ENCODE peak calls at places on chromosome 19, in nine cellular contexts. L, O, N, B, I, X, T, S and A are unnamed samples.

GRCh38 chr19:44878119-44878865 is 12.8 kb upstream of the TOMM40 start:
- DNase-seq in L (no peak), O (no peak), N (no peak), B (no peak), I (no peak), X (no peak), T (no peak), S (no peak), A (no peak)

GRCh38 chr19:17966497-17967257 is at the start of gene KCNN1:
- DNase-seq in L (no peak), O (no peak), N (no peak), B (no peak), I (no peak), X (no peak), T (peak; percentile 78), S (no peak), A (no peak)

GRCh38 chr19:34229721-34230120 is 24.6 kb upstream of the GARRE1 start:
- DNase-seq in L (no peak), O (no peak), N (no peak), B (no peak), I (no peak), X (no peak), T (no peak), S (no peak), A (no peak)

GRCh38 chr19:42252365-42253244 is 2.3 kb downstream of the ERF start:
- DNase-seq in L (no peak), O (peak; percentile 73), N (peak; percentile 57), B (peak; percentile 60), I (no peak), X (peak; percentile 56), T (no peak), S (peak; percentile 72), A (no peak)

GRCh38 chr19:23509686-23510450 is 114.6 kb upstream of the ZNF91 start:
- DNase-seq in L (peak; percentile 9), O (no peak), N (no peak), B (no peak), I (no peak), X (no peak), T (no peak), S (no peak), A (no peak)

GRCh38 chr19:46976845-46977320 is 42.8 kb upstream of the NPAS1 start:
- DNase-seq in L (peak; percentile 65), O (no peak), N (peak; percentile 81), B (no peak), I (peak; percentile 43), X (no peak), T (no peak), S (no peak), A (no peak)

GRCh38 chr19:18233224-18233825 is 7.1 kb upstream of the PDE4C start:
- DNase-seq in L (peak; percentile 69), O (no peak), N (peak; percentile 87), B (peak; percentile 63), I (peak; percentile 45), X (peak; percentile 64), T (peak; percentile 88), S (peak; percentile 72), A (no peak)

GRCh38 chr19:19541572-19541971 is 3.5 kb downstream of the CILP2 start:
- DNase-seq in L (no peak), O (no peak), N (no peak), B (no peak), I (no peak), X (no peak), T (no peak), S (no peak), A (no peak)

GRCh38 chr19:3759482-3760254 is 1.8 kb downstream of the APBA3 start:
- DNase-seq in L (no peak), O (no peak), N (no peak), B (no peak), I (no peak), X (no peak), T (peak; percentile 64), S (peak; percentile 46), A (no peak)

GRCh38 chr19:9848060-9848459 is 12.9 kb downstream of the PIN1 start:
- DNase-seq in L (peak; percentile 48), O (no peak), N (peak; percentile 30), B (peak; percentile 34), I (no peak), X (no peak), T (peak; percentile 70), S (no peak), A (no peak)

GRCh38 chr19:57558525-57558924 is 1.1 kb downstream of the ZNF550 start:
- DNase-seq in L (peak; percentile 14), O (no peak), N (peak; percentile 16), B (no peak), I (no peak), X (no peak), T (no peak), S (no peak), A (no peak)

GRCh38 chr19:31531326-31531725 is 182.1 kb upstream of the TSHZ3 start:
- DNase-seq in L (no peak), O (no peak), N (no peak), B (no peak), I (no peak), X (no peak), T (no peak), S (no peak), A (peak; percentile 78)

GRCh38 chr19:27674701-27675100 is 1538.2 kb downstream of the UQCRFS1 start:
- DNase-seq in L (no peak), O (no peak), N (no peak), B (no peak), I (peak; percentile 8), X (no peak), T (no peak), S (no peak), A (peak; percentile 14)

GRCh38 chr19:43901395-43902390 is 33.4 kb downstream of the ZNF45 start:
- DNase-seq in L (no peak), O (peak; percentile 69), N (peak; percentile 87), B (peak; percentile 88), I (peak; percentile 78), X (peak; percentile 74), T (no peak), S (peak; percentile 77), A (no peak)

GRCh38 chr19:34808566-34808965 is 35.6 kb upstream of the ZNF599 start:
- DNase-seq in L (no peak), O (no peak), N (no peak), B (no peak), I (no peak), X (no peak), T (no peak), S (no peak), A (peak; percentile 27)

GRCh38 chr19:18865973-18866799 is 29.8 kb downstream of the CERS1 start:
- DNase-seq in L (peak; percentile 68), O (peak; percentile 44), N (peak; percentile 80), B (peak; percentile 62), I (peak; percentile 67), X (peak; percentile 77), T (peak; percentile 96), S (peak; percentile 78), A (no peak)

GRCh38 chr19:47495478-47496372 is 11.7 kb upstream of the KPTN start:
- DNase-seq in L (no peak), O (no peak), N (no peak), B (no peak), I (no peak), X (no peak), T (no peak), S (no peak), A (no peak)

GRCh38 chr19:14048439-14049153 is 13.3 kb downstream of the PALM3 start:
- DNase-seq in L (peak; percentile 77), O (no peak), N (peak; percentile 77), B (peak; percentile 61), I (peak; percentile 65), X (peak; percentile 74), T (no peak), S (no peak), A (no peak)

GRCh38 chr19:2770055-2771013 is 12.7 kb downstream of the SGTA start:
- DNase-seq in L (no peak), O (no peak), N (no peak), B (no peak), I (no peak), X (no peak), T (peak; percentile 86), S (peak; percentile 67), A (no peak)

GRCh38 chr19:56837492-56837891 is 3.0 kb downstream of the PEG3 start:
- DNase-seq in L (no peak), O (peak; percentile 77), N (no peak), B (peak; percentile 91), I (peak; percentile 31), X (no peak), T (peak; percentile 84), S (peak; percentile 83), A (no peak)

DNA sequence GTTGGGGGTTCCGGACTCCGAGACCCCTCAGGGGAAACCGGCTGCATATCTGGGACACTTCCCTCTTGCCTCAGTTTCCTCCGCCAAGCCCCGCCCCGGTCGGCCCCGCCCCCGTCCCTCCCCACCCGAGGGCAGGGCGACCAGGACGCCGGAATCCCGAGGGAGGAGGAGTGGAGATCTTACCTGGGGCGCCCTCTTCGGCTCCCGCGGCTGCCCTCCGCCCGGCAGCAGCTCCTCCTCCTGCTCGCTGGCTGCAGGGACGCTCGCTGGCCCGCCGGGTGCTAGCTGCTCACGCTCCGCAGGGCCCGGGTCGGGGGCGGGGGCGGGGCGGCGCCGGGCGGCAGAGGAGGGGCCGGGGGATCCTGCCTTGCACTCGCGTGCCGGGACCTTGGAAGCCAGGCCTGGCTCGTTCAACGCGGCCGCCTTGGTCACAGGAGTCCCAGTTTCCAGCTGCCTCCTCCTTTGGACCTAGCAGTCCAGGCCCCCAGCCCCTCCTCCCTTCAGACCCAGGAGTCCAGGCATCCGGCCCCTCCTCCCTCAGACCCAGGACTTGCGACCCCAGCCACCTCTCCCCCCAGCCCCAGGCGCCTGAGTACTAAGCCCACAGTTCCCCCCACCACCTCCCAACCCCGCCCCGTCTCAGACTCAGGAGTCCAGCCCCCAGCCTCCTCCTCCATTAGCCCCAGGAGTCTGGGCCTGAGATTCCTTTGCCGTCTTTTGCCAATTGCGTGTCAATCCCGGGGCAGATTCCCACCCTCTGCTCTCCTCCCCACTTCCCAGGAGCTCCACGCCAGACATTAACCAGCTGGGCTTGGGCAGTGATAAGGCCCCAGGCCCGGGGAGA is at the start of gene NTF4:
- DNase-seq in L (peak; percentile 26), O (no peak), N (peak; percentile 41), B (peak; percentile 52), I (peak; percentile 38), X (no peak), T (peak; percentile 88), S (peak; percentile 50), A (no peak)
- TF ChIP-seq CTCF in L (no peak), O (no peak), N (no peak), B (no peak), I (no peak), X (no peak), T (no peak), S (no peak), A (no peak)

GRCh38 chr19:4791183-4792018 is at the start of gene FEM1A:
- DNase-seq in L (peak; percentile 99), O (peak; percentile 100), N (peak; percentile 100), B (peak; percentile 100), I (peak; percentile 99), X (peak; percentile 98), T (peak; percentile 100), S (peak; percentile 98), A (peak; percentile 100)
- TF ChIP-seq POLR2A in L (peak; percentile 33), O (peak; percentile 56), N (peak; percentile 86), B (peak; percentile 81), I (no peak), X (peak; percentile 63), T (peak; percentile 56), S (peak; percentile 73), A (peak; percentile 66)

GRCh38 chr19:5805465-5806132 is 732 bp downstream of the NRTN start:
- DNase-seq in L (peak; percentile 71), O (no peak), N (peak; percentile 87), B (peak; percentile 91), I (peak; percentile 88), X (peak; percentile 89), T (peak; percentile 90), S (peak; percentile 63), A (no peak)
- TF ChIP-seq CTCF in L (peak; percentile 55), O (peak; percentile 59), N (peak; percentile 84), B (peak; percentile 96), I (peak; percentile 80), X (peak; percentile 39), T (peak; percentile 87), S (peak; percentile 33), A (no peak)

GRCh38 chr19:12785431-12786011 is 5.8 kb upstream of the JUNB start:
- DNase-seq in L (peak; percentile 78), O (no peak), N (no peak), B (no peak), I (no peak), X (peak; percentile 71), T (no peak), S (peak; percentile 36), A (no peak)
- TF ChIP-seq POLR2A in L (no peak), O (no peak), N (no peak), B (no peak), I (no peak), X (peak; percentile 62), T (no peak), S (no peak), A (no peak)